ENCODE peak calls at places on chromosomes 11 and 22, in seven cellular contexts. K, M, Y, S, C, D and V are unnamed samples.

GRCh38 chr11:20163778-20164133 is 3.5 kb upstream of the DBX1 start:
- DNase-seq in K (no peak), M (no peak), Y (no peak), S (no peak), C (no peak), D (no peak), V (no peak)

GRCh38 chr22:48782817-48783511 is 1044.7 kb downstream of the BRD1 start:
- DNase-seq in K (peak), M (peak), Y (no peak), S (no peak), C (no peak), D (peak), V (no peak)

GRCh38 chr11:65185869-65186341 is 4.2 kb downstream of the CAPN1 start:
- DNase-seq in K (no peak), M (no peak), Y (no peak), S (no peak), C (no peak), D (no peak), V (no peak)

GRCh38 chr11:47314992-47315391 is 37.5 kb downstream of the MYBPC3 start:
- DNase-seq in K (no peak), M (no peak), Y (no peak), S (no peak), C (no peak), D (no peak), V (no peak)

GRCh38 chr22:42299586-42300285 is 29.3 kb upstream of the TCF20 start:
- DNase-seq in K (peak), M (no peak), Y (no peak), S (no peak), C (peak), D (no peak), V (peak)

GRCh38 chr11:63869171-63869591 is 30.3 kb downstream of the MARK2 start:
- DNase-seq in K (no peak), M (no peak), Y (no peak), S (no peak), C (peak), D (no peak), V (no peak)

GRCh38 chr22:45164217-45165123 is 745 bp downstream of the NUP50 start:
- DNase-seq in K (peak), M (no peak), Y (no peak), S (peak), C (peak), D (peak), V (peak)

GRCh38 chr11:68677432-68677831 is 6.9 kb upstream of the GAL start:
- DNase-seq in K (peak), M (peak), Y (peak), S (no peak), C (no peak), D (peak), V (no peak)

GRCh38 chr22:43042101-43042780 is 27.3 kb upstream of the PACSIN2 start:
- DNase-seq in K (no peak), M (no peak), Y (no peak), S (no peak), C (no peak), D (no peak), V (no peak)

GRCh38 chr11:70763606-70764005 is 365.3 kb downstream of the CTTN start:
- DNase-seq in K (no peak), M (no peak), Y (no peak), S (no peak), C (no peak), D (no peak), V (no peak)

GRCh38 chr11:72808415-72808814 is 5.8 kb upstream of the ATG16L2 start:
- DNase-seq in K (no peak), M (no peak), Y (no peak), S (no peak), C (no peak), D (no peak), V (no peak)

GRCh38 chr11:7936615-7937014 is 4.9 kb downstream of the OR10A3 start:
- DNase-seq in K (no peak), M (no peak), Y (no peak), S (no peak), C (peak), D (no peak), V (peak)

GRCh38 chr22:45319319-45319675 is 9.6 kb downstream of the FAM118A start:
- DNase-seq in K (no peak), M (no peak), Y (no peak), S (no peak), C (no peak), D (peak), V (no peak)

GRCh38 chr11:70026726-70027125 is 51.4 kb upstream of the ANO1 start:
- DNase-seq in K (no peak), M (no peak), Y (no peak), S (no peak), C (no peak), D (no peak), V (no peak)

GRCh38 chr22:46827072-46827780 is 64.8 kb downstream of the TBC1D22A start:
- DNase-seq in K (peak), M (no peak), Y (no peak), S (no peak), C (no peak), D (no peak), V (no peak)

DNA sequence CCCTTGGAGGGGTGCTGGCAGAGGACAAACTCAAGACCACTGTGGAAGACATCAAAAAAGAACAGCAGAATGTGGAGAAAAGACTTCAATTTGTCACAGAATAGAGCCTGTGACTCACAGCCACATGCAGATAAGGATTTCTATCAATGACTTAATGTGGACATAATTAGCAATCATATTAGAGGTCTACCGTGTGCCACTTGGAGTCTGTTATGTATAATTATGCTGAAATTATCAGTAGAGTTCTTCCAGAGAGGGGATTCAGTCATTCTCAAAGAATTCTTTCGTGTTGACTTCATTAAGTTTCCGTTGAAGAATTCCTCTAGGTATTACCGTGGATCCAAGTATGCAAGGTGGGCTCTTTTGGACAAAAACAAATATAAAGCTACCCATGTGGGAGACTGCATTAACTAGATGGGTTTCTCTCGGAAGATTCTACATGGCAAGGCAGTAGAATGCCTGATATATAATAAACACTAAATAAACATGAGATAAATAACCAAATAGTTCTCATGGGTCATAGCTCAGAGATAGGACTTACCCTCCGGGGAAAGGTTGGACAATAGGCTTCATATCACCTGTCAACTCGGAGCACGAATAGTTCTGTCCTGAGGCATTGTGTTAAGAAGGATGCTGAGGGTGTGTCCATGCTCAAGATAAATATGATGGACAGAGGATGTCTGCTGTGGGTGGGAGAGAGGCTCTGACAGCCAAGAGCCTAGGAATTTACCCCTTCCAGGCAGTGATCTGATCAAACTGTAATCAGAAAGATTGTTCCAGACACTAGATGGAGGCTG is 473.8 kb downstream of the MIAT start:
- DNase-seq in K (no peak), M (no peak), Y (no peak), S (no peak), C (no peak), D (no peak), V (no peak)
- TF ChIP-seq POLR2A in K (no peak), M (no peak), Y (no peak), S (no peak), C (no peak), D (no peak), V (no peak)

DNA sequence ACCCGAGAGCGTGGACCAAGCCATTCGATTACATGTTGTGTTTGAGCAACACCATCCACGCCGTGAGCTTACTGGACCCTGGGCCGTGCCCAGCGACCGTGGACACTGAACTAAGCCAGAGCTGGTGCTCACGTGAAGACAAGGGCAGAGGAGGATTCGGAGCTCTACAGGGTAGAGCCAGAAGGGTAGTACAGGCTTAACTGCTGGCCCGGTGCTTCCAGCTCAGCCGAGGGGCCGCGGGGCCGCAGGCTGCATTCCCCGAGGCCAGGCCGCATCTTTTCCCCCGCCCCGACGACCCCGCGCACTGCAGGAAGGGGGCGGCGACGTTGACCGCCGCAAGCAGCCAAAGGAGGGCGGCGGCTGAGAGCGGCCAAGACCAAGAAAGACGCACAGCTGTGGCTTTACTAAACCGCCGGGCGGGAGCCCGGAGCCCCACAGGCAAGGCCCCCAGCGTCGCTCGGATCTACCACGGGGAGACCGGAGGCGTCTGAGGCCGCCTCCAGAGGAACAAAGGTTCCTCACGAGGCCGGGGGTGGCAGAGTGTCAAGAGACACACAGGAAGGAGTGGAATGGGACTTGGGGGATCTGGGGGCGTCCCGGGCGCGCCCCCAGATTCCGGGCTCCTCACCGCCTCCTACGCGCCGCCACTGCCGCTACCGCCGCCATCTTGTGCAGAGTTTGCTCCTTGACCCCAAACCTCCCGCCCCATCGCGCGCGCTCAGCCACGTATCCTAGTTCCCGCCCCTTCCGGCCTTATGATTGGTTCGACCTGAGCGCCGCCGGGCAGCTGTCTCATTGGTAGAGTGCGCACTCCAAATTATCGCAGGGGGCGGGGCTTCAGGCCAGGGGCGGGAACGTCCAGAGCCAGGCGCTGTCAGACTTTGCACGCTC is at the start of gene GANAB:
- DNase-seq in K (peak), M (peak), Y (peak), S (peak), C (peak), D (peak), V (peak)
- TF ChIP-seq POLR2AphosphoS5 in K (peak), M (peak), Y (peak), S (peak), C (peak), D (peak), V (peak)

GRCh38 chr11:107442715-107443215 is 14.9 kb downstream of the CWF19L2 start:
- DNase-seq in K (no peak), M (no peak), Y (no peak), S (no peak), C (no peak), D (no peak), V (no peak)
- TF ChIP-seq POLR2A in K (no peak), M (no peak), Y (no peak), S (no peak), C (no peak), D (no peak), V (no peak)

GRCh38 chr11:86722041-86722440 is 49.6 kb upstream of the ME3 start:
- DNase-seq in K (no peak), M (no peak), Y (no peak), S (no peak), C (no peak), D (no peak), V (no peak)

GRCh38 chr11:86718553-86718952 is 46.1 kb upstream of the ME3 start:
- DNase-seq in K (no peak), M (no peak), Y (no peak), S (no peak), C (no peak), D (no peak), V (no peak)

GRCh38 chr11:86717817-86718501 is 45.5 kb upstream of the ME3 start:
- DNase-seq in K (no peak), M (no peak), Y (no peak), S (no peak), C (no peak), D (no peak), V (no peak)

GRCh38 chr11:86718999-86719398 is 46.6 kb upstream of the ME3 start:
- DNase-seq in K (no peak), M (no peak), Y (no peak), S (no peak), C (no peak), D (no peak), V (no peak)

DNA sequence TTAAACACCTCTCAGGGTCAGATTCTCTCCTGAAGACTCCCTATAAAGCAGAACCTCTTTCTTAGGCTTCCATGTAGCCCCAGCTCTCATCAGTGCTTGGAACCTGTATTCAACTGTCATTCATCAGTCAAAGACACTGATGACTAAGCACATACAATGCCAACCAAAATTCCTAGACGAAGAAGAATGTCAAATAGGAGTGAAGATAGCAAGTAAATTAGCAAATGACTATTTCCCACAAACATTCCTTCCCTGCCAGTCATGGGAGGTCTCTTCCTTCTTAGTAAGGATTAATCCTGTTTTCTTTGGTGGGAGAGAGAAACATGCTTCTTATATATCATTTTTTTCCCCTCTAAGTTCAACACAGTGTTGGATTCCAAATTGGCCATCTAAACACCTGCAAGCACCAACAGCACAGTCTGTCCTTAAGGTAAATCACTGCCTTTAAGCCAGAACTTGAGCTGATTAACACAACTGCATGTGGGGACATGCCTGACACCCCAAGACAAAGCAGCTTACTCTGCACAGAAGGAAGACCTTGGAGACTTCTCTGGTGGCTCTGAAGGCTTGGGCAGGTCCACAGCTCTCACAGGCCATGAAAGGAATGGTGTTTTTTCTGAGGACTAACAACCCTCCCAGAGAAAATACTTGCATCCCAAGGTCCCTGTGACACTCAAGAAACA is 47.5 kb upstream of the ME3 start:
- DNase-seq in K (no peak), M (no peak), Y (no peak), S (no peak), C (no peak), D (no peak), V (no peak)
- TF ChIP-seq POLR2AphosphoS5 in K (no peak), M (no peak), Y (no peak), S (no peak), C (no peak), D (no peak), V (no peak)

GRCh38 chr22:40044870-40045834 is 50.4 kb downstream of the FAM83F start:
- DNase-seq in K (peak), M (no peak), Y (peak), S (peak), C (peak), D (peak), V (peak)
- TF ChIP-seq POLR2A in K (peak), M (no peak), Y (no peak), S (peak), C (no peak), D (no peak), V (no peak)

GRCh38 chr11:126359431-126360048 is 4.1 kb downstream of the ST3GAL4 start:
- DNase-seq in K (peak), M (no peak), Y (peak), S (no peak), C (peak), D (peak), V (no peak)
- TF ChIP-seq POLR2AphosphoS5 in K (no peak), M (no peak), Y (no peak), S (no peak), C (no peak), D (no peak), V (no peak)

GRCh38 chr11:118530683-118531596 is at the start of gene TMEM25:
- DNase-seq in K (peak), M (no peak), Y (peak), S (peak), C (peak), D (peak), V (peak)
- TF ChIP-seq POLR2A in K (peak), M (no peak), Y (peak), S (no peak), C (peak), D (no peak), V (no peak)

GRCh38 chr22:26581769-26582168 is 8.2 kb downstream of the TPST2 start:
- DNase-seq in K (no peak), M (no peak), Y (no peak), S (no peak), C (no peak), D (no peak), V (no peak)

GRCh38 chr22:26579331-26579886 is 10.5 kb downstream of the TPST2 start:
- DNase-seq in K (no peak), M (no peak), Y (no peak), S (peak), C (peak), D (no peak), V (peak)

GRCh38 chr22:26584010-26584409 is 5.9 kb downstream of the TPST2 start:
- DNase-seq in K (no peak), M (no peak), Y (no peak), S (no peak), C (no peak), D (no peak), V (no peak)

GRCh38 chr22:26580240-26580962 is 9.5 kb downstream of the TPST2 start:
- DNase-seq in K (no peak), M (no peak), Y (no peak), S (no peak), C (no peak), D (no peak), V (no peak)

DNA sequence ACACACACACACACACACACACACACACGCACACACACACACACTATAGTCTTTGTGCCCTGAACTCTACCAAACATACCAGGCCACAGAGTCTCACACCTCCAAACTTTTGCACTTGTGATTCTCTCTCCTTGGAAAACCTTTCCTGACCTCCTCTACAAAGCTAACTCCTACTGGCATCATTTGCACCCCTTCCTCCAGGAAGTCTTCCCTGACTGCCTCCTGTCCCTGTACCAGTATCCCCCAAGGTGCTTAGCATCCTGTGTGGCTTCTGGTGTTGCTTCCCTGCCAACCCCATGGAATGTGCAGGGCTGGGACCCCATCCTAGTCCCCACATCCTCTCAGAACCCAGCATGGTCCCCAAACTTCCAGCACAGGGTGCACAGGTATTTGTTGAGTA is 8.9 kb downstream of the TPST2 start:
- DNase-seq in K (no peak), M (no peak), Y (no peak), S (no peak), C (no peak), D (no peak), V (no peak)
- TF ChIP-seq POLR2AphosphoS5 in K (no peak), M (no peak), Y (no peak), S (no peak), C (no peak), D (no peak), V (no peak)

GRCh38 chr11:94544582-94544831 is 786 bp downstream of the FUT4 start:
- DNase-seq in K (no peak), M (no peak), Y (no peak), S (no peak), C (peak), D (no peak), V (no peak)

GRCh38 chr11:94546886-94547285 is 3.2 kb downstream of the FUT4 start:
- DNase-seq in K (no peak), M (no peak), Y (no peak), S (no peak), C (peak), D (no peak), V (no peak)

GRCh38 chr11:94545641-94546470 is 2.1 kb downstream of the FUT4 start:
- DNase-seq in K (no peak), M (no peak), Y (no peak), S (no peak), C (no peak), D (no peak), V (no peak)

GRCh38 chr11:94544832-94545640 is 1.3 kb downstream of the FUT4 start:
- DNase-seq in K (peak), M (no peak), Y (no peak), S (no peak), C (peak), D (peak), V (peak)

GRCh38 chr11:94543695-94544581 is at the start of gene FUT4:
- DNase-seq in K (peak), M (peak), Y (peak), S (peak), C (peak), D (peak), V (peak)
- TF ChIP-seq POLR2A in K (peak), M (peak), Y (peak), S (no peak), C (peak), D (peak), V (peak)

DNA sequence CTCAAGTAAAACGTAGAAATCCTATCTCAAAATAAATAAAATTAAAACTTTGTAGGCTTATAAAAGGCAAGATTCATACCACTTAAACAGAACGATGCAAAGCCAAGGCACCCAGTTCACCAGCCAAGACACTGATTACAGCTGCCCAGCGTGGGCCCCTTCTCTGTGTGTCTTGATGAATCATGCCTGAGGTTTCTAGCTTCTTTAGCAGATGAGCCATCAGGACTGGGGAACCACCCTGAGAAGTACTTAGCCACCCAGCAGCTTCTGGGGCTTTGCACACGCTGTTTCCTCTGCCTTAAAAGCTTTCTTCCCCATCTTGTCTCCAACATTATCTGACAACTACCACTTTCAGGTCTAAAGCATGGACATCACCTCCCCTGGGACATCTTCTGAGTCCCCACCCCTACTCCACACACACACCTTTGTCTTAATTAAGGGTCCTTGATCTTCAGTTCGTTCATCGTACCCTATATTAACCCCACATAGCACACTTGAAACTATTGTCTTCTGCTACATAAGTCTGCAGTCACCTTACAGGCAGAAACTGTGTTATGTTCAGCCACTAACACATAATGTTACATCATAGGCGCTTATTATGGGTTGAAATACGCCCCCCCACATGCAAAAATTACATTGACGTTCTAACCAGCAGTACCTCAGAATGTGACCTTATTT is 8.7 kb upstream of the LAYN start:
- DNase-seq in K (no peak), M (peak), Y (no peak), S (no peak), C (no peak), D (no peak), V (no peak)
- TF ChIP-seq POLR2AphosphoS5 in K (no peak), M (no peak), Y (no peak), S (no peak), C (no peak), D (no peak), V (no peak)